ENCODE peak calls at places on chromosomes 13 and 19, in nine cellular contexts. C is A549; T is K562; H is naive thymus-derived CD8-positive, alpha-beta T cell; X is cardiac fibroblast; S is ovary; J is H54; R is RPMI8226; M is fibroblast of the conjunctiva. B is an unnamed sample.

GRCh38 chr13:108215428-108215827 is at the start of gene LIG4:
- DNase-seq in C (peak; percentile 64), T (peak; percentile 87), H (peak; percentile 95), X (peak; percentile 95), S (peak; percentile 93), J (peak; percentile 99), R (peak; percentile 87), M (peak; percentile 90), B (peak; percentile 94)

GRCh38 chr13:79776538-79776937 is 295.6 kb downstream of the NDFIP2 start:
- DNase-seq in C (no peak), T (no peak), H (no peak), X (no peak), S (no peak), J (no peak), R (no peak), M (peak; percentile 30), B (no peak)

GRCh38 chr19:44499559-44499958 is 763 bp downstream of the ZNF180 start:
- DNase-seq in C (no peak), T (no peak), H (no peak), X (no peak), S (no peak), J (no peak), R (peak; percentile 35), M (no peak), B (no peak)

GRCh38 chr19:55384576-55385235 is 614 bp upstream of the TMEM238 start:
- DNase-seq in C (no peak), T (peak; percentile 72), H (peak; percentile 33), X (no peak), S (peak; percentile 63), J (no peak), R (peak; percentile 53), M (no peak), B (no peak)

GRCh38 chr19:1985588-1986356 is 29.7 kb downstream of the BTBD2 start:
- DNase-seq in C (no peak), T (no peak), H (no peak), X (no peak), S (no peak), J (no peak), R (no peak), M (no peak), B (no peak)

GRCh38 chr13:74438911-74439310 is 304.7 kb upstream of the KLF12 start:
- DNase-seq in C (no peak), T (no peak), H (no peak), X (peak; percentile 18), S (no peak), J (no peak), R (no peak), M (no peak), B (no peak)

GRCh38 chr13:20185657-20186056 is 7.1 kb downstream of the GJB2 start:
- DNase-seq in C (no peak), T (no peak), H (no peak), X (no peak), S (no peak), J (no peak), R (no peak), M (no peak), B (no peak)

GRCh38 chr13:84651288-84651687 is 769.0 kb upstream of the SLITRK1 start:
- DNase-seq in C (no peak), T (no peak), H (no peak), X (peak; percentile 86), S (no peak), J (no peak), R (no peak), M (peak; percentile 69), B (no peak)